ENCODE peak calls at places on chromosomes 11 and 22, in eight cellular contexts. H is thoracic aorta; J is nephron progenitor cell; M is glutamatergic neuron; N is lower lobe of right lung; E is GM23338; O is CD8-positive, alpha-beta T cell; Q is kidney. W is an unnamed sample.

GRCh38 chr11:86292912-86293606 is 9.0 kb upstream of the HIKESHI start:
- DNase-seq in N (no peak), Q (no peak), E (no peak), H (no peak), J (no peak), O (no peak), M (no peak), W (no peak)

GRCh38 chr11:92314499-92314898 is 89.9 kb downstream of the FAT3 start:
- DNase-seq in E (no peak), Q (no peak), N (no peak), O (no peak), H (no peak), M (no peak), J (no peak), W (no peak)

GRCh38 chr11:108713076-108713790 is 48.4 kb downstream of the DDX10 start:
- DNase-seq in Q (no peak), O (no peak), N (no peak), J (no peak), H (no peak), E (no peak), M (no peak), W (no peak)

GRCh38 chr11:69642549-69642912 is 1.6 kb downstream of the CCND1 start:
- DNase-seq in H (no peak), N (no peak), M (no peak), E (peak; percentile 27), J (peak; percentile 60), Q (peak; percentile 80), O (peak; percentile 33), W (no peak)

GRCh38 chr11:5929571-5929970 is 12.5 kb upstream of the OR56A3 start:
- DNase-seq in M (no peak), Q (peak; percentile 53), E (no peak), O (no peak), J (no peak), H (no peak), N (no peak), W (no peak)

GRCh38 chr11:35003658-35004057 is 87.2 kb downstream of the PDHX start:
- DNase-seq in H (no peak), O (no peak), M (no peak), E (no peak), J (no peak), Q (no peak), N (no peak), W (no peak)

GRCh38 chr11:75524576-75525432 is 937 bp downstream of the GDPD5 start:
- DNase-seq in E (peak; percentile 46), J (peak; percentile 55), O (peak; percentile 42), Q (peak; percentile 84), M (peak; percentile 59), H (no peak), N (no peak), W (no peak)

GRCh38 chr11:3216027-3216525 is 2.5 kb downstream of the MRGPRG start:
- DNase-seq in N (no peak), J (no peak), O (no peak), Q (no peak), M (no peak), H (no peak), E (no peak), W (no peak)

GRCh38 chr11:116581349-116581748 is 191.4 kb downstream of the BUD13 start:
- DNase-seq in O (no peak), H (no peak), M (no peak), Q (no peak), J (no peak), N (no peak), E (peak; percentile 46), W (no peak)

GRCh38 chr11:27795955-27796861 is 96.0 kb upstream of the BDNF start:
- DNase-seq in J (peak; percentile 6), M (no peak), O (no peak), E (peak; percentile 69), N (no peak), H (no peak), Q (no peak), W (no peak)

GRCh38 chr11:20671856-20672546 is 2.6 kb downstream of the NELL1 start:
- DNase-seq in J (no peak), E (peak; percentile 34), Q (no peak), M (no peak), N (no peak), H (no peak), O (no peak), W (no peak)

DNA sequence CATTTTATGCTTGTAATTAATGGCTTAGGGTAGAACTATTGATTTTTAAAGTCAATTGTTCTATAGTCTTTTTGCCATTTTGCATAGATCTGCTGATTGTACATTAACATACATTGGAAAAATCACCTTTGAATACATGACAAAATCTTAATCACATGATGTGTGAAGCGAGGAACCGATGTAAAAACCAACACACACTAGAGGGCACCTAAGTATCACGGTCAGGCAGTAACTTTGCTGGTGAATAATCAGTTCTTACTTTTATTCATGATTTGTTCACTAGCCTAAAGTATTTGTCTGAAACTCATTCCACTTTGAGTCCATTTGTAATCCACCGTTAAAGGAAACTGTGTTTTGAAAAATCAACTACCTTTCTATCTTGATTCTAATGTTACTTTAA is 28.2 kb downstream of the JHY start:
- DNase-seq in J (no peak), M (no peak), E (peak; percentile 53), N (no peak), Q (no peak), O (no peak), H (no peak), W (no peak)
- TF ChIP-seq CTCF in J (peak; percentile 22), M (no peak), E (peak; percentile 68), N (no peak), Q (peak; percentile 31), O (no peak), H (no peak), W (peak; percentile 57)

GRCh38 chr11:78399136-78399535 is 18.5 kb downstream of the GAB2 start:
- DNase-seq in E (peak; percentile 45), J (no peak), O (no peak), Q (no peak), H (no peak), N (no peak), M (no peak), W (no peak)

GRCh38 chr11:78400116-78400515 is 17.5 kb downstream of the GAB2 start:
- DNase-seq in O (no peak), E (no peak), H (no peak), M (no peak), N (no peak), Q (no peak), J (no peak), W (no peak)

GRCh38 chr11:78398715-78399114 is 18.9 kb downstream of the GAB2 start:
- DNase-seq in E (no peak), N (no peak), H (no peak), J (no peak), O (no peak), Q (no peak), M (no peak), W (no peak)

GRCh38 chr11:78395597-78395996 is 22.0 kb downstream of the GAB2 start:
- DNase-seq in Q (no peak), N (no peak), J (no peak), O (no peak), M (no peak), H (no peak), E (no peak), W (no peak)

GRCh38 chr11:78397398-78397797 is 20.2 kb downstream of the GAB2 start:
- DNase-seq in H (no peak), Q (no peak), O (no peak), N (no peak), J (no peak), M (no peak), E (no peak), W (no peak)
- TF ChIP-seq CTCF in H (no peak), Q (no peak), O (no peak), N (no peak), J (no peak), M (no peak), E (no peak), W (no peak)

GRCh38 chr11:65354265-65355012 is at the start of gene TIGD3:
- DNase-seq in J (peak; percentile 99), N (peak; percentile 97), M (peak; percentile 99), H (peak; percentile 88), Q (peak; percentile 99), E (peak; percentile 99), O (peak; percentile 98), W (peak; percentile 97)

GRCh38 chr11:65353900-65354264 is 669 bp upstream of the TIGD3 start:
- DNase-seq in Q (peak; percentile 78), N (no peak), J (no peak), E (no peak), O (no peak), M (peak; percentile 43), H (no peak), W (no peak)

GRCh38 chr11:65353376-65353775 is 1.2 kb upstream of the TIGD3 start:
- DNase-seq in H (no peak), E (no peak), J (no peak), O (no peak), N (no peak), M (no peak), Q (peak; percentile 45), W (no peak)

GRCh38 chr11:65351511-65351910 is 3.0 kb upstream of the TIGD3 start:
- DNase-seq in M (no peak), Q (peak; percentile 1), O (no peak), H (no peak), N (no peak), E (no peak), J (no peak), W (no peak)

DNA sequence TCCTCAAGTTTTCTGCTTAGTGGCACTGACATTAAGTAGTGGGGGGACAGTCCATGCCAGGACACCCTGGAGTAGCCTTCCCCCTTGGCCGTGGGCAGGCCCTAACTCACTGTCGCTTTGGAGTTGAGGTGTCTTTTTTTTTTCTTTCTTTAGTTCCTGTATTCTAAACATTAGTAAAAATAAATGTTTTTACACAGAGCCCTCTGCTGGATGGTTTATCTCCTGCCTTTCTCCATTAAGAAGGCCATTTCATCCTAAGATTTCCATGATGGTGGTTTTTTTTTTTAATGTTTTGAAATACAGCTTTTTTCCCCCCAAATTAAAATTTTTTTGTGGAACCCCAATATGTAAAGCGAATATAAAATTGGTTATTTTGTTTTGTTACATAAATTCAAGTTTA is 1.8 kb upstream of the TIGD3 start:
- DNase-seq in E (no peak), Q (no peak), J (no peak), N (no peak), H (no peak), M (no peak), O (no peak), W (no peak)
- TF ChIP-seq CTCF in E (peak; percentile 39), Q (peak; percentile 19), J (peak; percentile 20), N (no peak), H (no peak), M (no peak), O (no peak), W (peak; percentile 57)

GRCh38 chr22:46392137-46392844 is 56.8 kb downstream of the TRMU start:
- DNase-seq in H (no peak), N (no peak), O (no peak), E (no peak), Q (peak; percentile 60), J (no peak), M (no peak), W (no peak)

GRCh38 chr22:46390105-46390651 is 54.7 kb downstream of the TRMU start:
- DNase-seq in O (no peak), J (no peak), H (no peak), N (no peak), E (no peak), M (no peak), Q (peak; percentile 60), W (no peak)

GRCh38 chr22:46391486-46392136 is 56.1 kb downstream of the TRMU start:
- DNase-seq in E (no peak), M (no peak), H (no peak), J (no peak), Q (peak; percentile 76), N (no peak), O (no peak), W (no peak)

GRCh38 chr22:46389081-46389480 is 53.6 kb downstream of the TRMU start:
- DNase-seq in H (no peak), O (no peak), M (no peak), J (no peak), Q (peak; percentile 63), N (no peak), E (no peak), W (no peak)

GRCh38 chr22:46390652-46391301 is 55.3 kb downstream of the TRMU start:
- DNase-seq in N (no peak), Q (peak; percentile 91), M (no peak), H (no peak), J (no peak), E (no peak), O (no peak), W (no peak)
- TF ChIP-seq CTCF in N (no peak), Q (peak; percentile 39), M (no peak), H (no peak), J (no peak), E (no peak), O (no peak), W (no peak)